ENCODE peak calls at places on chromosomes 11 and 22, in eight cellular contexts. R is T-helper 1 cell; V is A549; N is sciatic nerve; G is WTC11; D is CD8-positive, alpha-beta memory T cell; Z is KBM-7; L is stimulated activated CD4-positive, alpha-beta T cell treated with anti-CD3 and anti-CD28 coated beads, Interleukin-15, amount 100 ng/mL, for 48 hours. Q is an unnamed sample.

GRCh38 chr11:120964857-120965256 is 59.0 kb upstream of the TBCEL start:
- DNase-seq in R (no peak), V (no peak), N (no peak), G (no peak), D (no peak), Z (no peak), L (no peak), Q (no peak)

GRCh38 chr22:40487663-40488249 is 117.4 kb downstream of the SGSM3 start:
- DNase-seq in R (no peak), V (peak; percentile 28), N (no peak), G (no peak), D (no peak), Z (peak; percentile 42), L (no peak), Q (no peak)

GRCh38 chr11:79040348-79040747 is 400.5 kb downstream of the TENM4 start:
- DNase-seq in R (no peak), V (no peak), N (no peak), G (no peak), D (no peak), Z (no peak), L (no peak), Q (no peak)

GRCh38 chr11:125728969-125729368 is 17.1 kb upstream of the PATE1 start:
- DNase-seq in R (no peak), V (no peak), N (no peak), G (no peak), D (no peak), Z (no peak), L (no peak), Q (no peak)

GRCh38 chr11:91778758-91779157 is 445.9 kb upstream of the FAT3 start:
- DNase-seq in R (no peak), V (no peak), N (no peak), G (no peak), D (no peak), Z (no peak), L (no peak), Q (no peak)

GRCh38 chr11:117315285-117316196 is 515 bp downstream of the BACE1 start:
- DNase-seq in R (no peak), V (no peak), N (peak; percentile 58), G (no peak), D (no peak), Z (no peak), L (no peak), Q (no peak)

GRCh38 chr11:61091373-61092279 is 10.7 kb upstream of the CD5 start:
- DNase-seq in R (no peak), V (no peak), N (no peak), G (no peak), D (no peak), Z (peak; percentile 62), L (no peak), Q (no peak)

GRCh38 chr11:107844041-107844440 is 14.5 kb downstream of the SLC35F2 start:
- DNase-seq in R (no peak), V (no peak), N (no peak), G (no peak), D (no peak), Z (no peak), L (no peak), Q (peak; percentile 22)

GRCh38 chr11:326842-327580 is 6.4 kb upstream of the IFITM3 start:
- DNase-seq in R (no peak), V (no peak), N (peak; percentile 91), G (no peak), D (peak; percentile 86), Z (peak; percentile 88), L (peak; percentile 53), Q (no peak)

GRCh38 chr11:15692739-15693138 is 578.0 kb downstream of the INSC start:
- DNase-seq in R (no peak), V (no peak), N (no peak), G (no peak), D (no peak), Z (no peak), L (no peak), Q (no peak)

GRCh38 chr11:116931206-116931953 is 94.0 kb upstream of the APOA1 start:
- DNase-seq in R (no peak), V (no peak), N (no peak), G (no peak), D (peak; percentile 66), Z (peak; percentile 74), L (no peak), Q (no peak)

GRCh38 chr22:36636916-36637315 is 66.6 kb downstream of the CACNG2 start:
- DNase-seq in R (no peak), V (no peak), N (no peak), G (no peak), D (no peak), Z (no peak), L (no peak), Q (no peak)

GRCh38 chr11:114909866-114910265 is 231.5 kb downstream of the NXPE2 start:
- DNase-seq in R (no peak), V (no peak), N (no peak), G (peak; percentile 15), D (no peak), Z (no peak), L (no peak), Q (no peak)

GRCh38 chr11:81039916-81040530 is 1599.2 kb upstream of the TENM4 start:
- DNase-seq in R (no peak), V (no peak), N (no peak), G (no peak), D (no peak), Z (no peak), L (no peak), Q (no peak)

GRCh38 chr11:126132319-126132718 is 69.7 kb upstream of the CDON start:
- DNase-seq in R (no peak), V (no peak), N (no peak), G (no peak), D (no peak), Z (no peak), L (no peak), Q (peak; percentile 44)

GRCh38 chr22:49406047-49406650 is 421.5 kb downstream of the BRD1 start:
- DNase-seq in R (no peak), V (no peak), N (peak; percentile 25), G (no peak), D (no peak), Z (no peak), L (no peak), Q (no peak)

GRCh38 chr11:106231591-106231990 is 154.1 kb downstream of the AASDHPPT start:
- DNase-seq in R (no peak), V (no peak), N (no peak), G (no peak), D (no peak), Z (no peak), L (no peak), Q (no peak)

GRCh38 chr11:8809605-8810272 is 101.2 kb upstream of the AKIP1 start:
- DNase-seq in R (no peak), V (no peak), N (no peak), G (no peak), D (no peak), Z (no peak), L (no peak), Q (no peak)

GRCh38 chr11:70464509-70465361 is 66.4 kb downstream of the CTTN start:
- DNase-seq in R (no peak), V (no peak), N (no peak), G (no peak), D (no peak), Z (no peak), L (no peak), Q (no peak)

GRCh38 chr11:74611369-74611861 is 19.0 kb downstream of the POLD3 start:
- DNase-seq in R (no peak), V (peak; percentile 18), N (no peak), G (no peak), D (no peak), Z (no peak), L (no peak), Q (no peak)

GRCh38 chr11:134669796-134670195 is 257.8 kb upstream of the B3GAT1 start:
- DNase-seq in R (no peak), V (no peak), N (no peak), G (no peak), D (no peak), Z (no peak), L (no peak), Q (no peak)

GRCh38 chr11:102494216-102494615 is 36.3 kb downstream of the MMP7 start:
- DNase-seq in R (no peak), V (peak; percentile 15), N (no peak), G (no peak), D (no peak), Z (no peak), L (no peak), Q (peak; percentile 48)

GRCh38 chr11:79314906-79315689 is 125.7 kb downstream of the TENM4 start:
- DNase-seq in R (no peak), V (no peak), N (no peak), G (peak; percentile 58), D (no peak), Z (peak; percentile 1), L (no peak), Q (no peak)

GRCh38 chr22:48044484-48045060 is 1282.1 kb downstream of the TBC1D22A start:
- DNase-seq in R (no peak), V (no peak), N (no peak), G (no peak), D (no peak), Z (no peak), L (no peak), Q (no peak)

GRCh38 chr11:126451211-126451802 is 95.8 kb downstream of the ST3GAL4 start:
- DNase-seq in R (no peak), V (no peak), N (no peak), G (no peak), D (no peak), Z (no peak), L (no peak), Q (no peak)